ENCODE peak calls at places on chromosomes 3 and 15, in five cellular contexts. E is LoVo; B is stimulated activated CD8-positive, alpha-beta memory T cell treated with anti-CD3 and anti-CD28 coated beads, Interleukin-7, amount 100 ng/mL, for 24 hours; K is CD8-positive, alpha-beta T cell; R is amygdala. F is an unnamed sample.
A peak's percentile ranks its signal among the peaks of the same experiment; 100 is the strongest.

GRCh38 chr3:140180603-140181002 is 245.6 kb downstream of the CLSTN2 start:
- DNase-seq in R (no peak), K (no peak), E (no peak), B (no peak), F (no peak)

GRCh38 chr15:25838191-25838870 is 24.8 kb downstream of the ATP10A start:
- DNase-seq in B (no peak), E (no peak), K (no peak), R (no peak), F (no peak)

GRCh38 chr3:187013080-187013838 is 82.9 kb downstream of the ST6GAL1 start:
- DNase-seq in K (no peak), B (no peak), E (no peak), R (no peak), F (no peak)

GRCh38 chr3:108305484-108306172 is 9.3 kb downstream of the HHLA2 start:
- DNase-seq in R (no peak), E (peak; percentile 56), B (no peak), K (no peak), F (no peak)

GRCh38 chr3:127484601-127485388 is 105.7 kb downstream of the TPRA1 start:
- DNase-seq in R (no peak), K (no peak), E (no peak), B (no peak), F (no peak)

GRCh38 chr15:80614711-80615360 is 80.3 kb upstream of the ABHD17C start:
- DNase-seq in K (no peak), B (no peak), R (no peak), E (no peak), F (no peak)

GRCh38 chr3:40975711-40976121 is 223.6 kb upstream of the CTNNB1 start:
- DNase-seq in E (no peak), K (no peak), B (no peak), R (no peak), F (no peak)

GRCh38 chr3:64693031-64693430 is 5.2 kb upstream of the ADAMTS9 start:
- DNase-seq in E (no peak), R (no peak), B (no peak), K (no peak), F (no peak)

GRCh38 chr15:44782516-44782915 is 46.2 kb downstream of the TRIM69 start:
- DNase-seq in K (no peak), R (no peak), B (no peak), E (no peak), F (no peak)

GRCh38 chr15:58793862-58794261 is 22.8 kb downstream of the MINDY2 start:
- DNase-seq in K (no peak), B (no peak), E (no peak), R (no peak), F (no peak)

GRCh38 chr15:22949074-22949547 is 31.1 kb downstream of the CYFIP1 start:
- DNase-seq in R (no peak), B (no peak), K (no peak), E (no peak), F (no peak)

GRCh38 chr15:38895326-38896282 is 331.0 kb upstream of the RASGRP1 start:
- DNase-seq in R (no peak), B (no peak), K (no peak), E (peak; percentile 39), F (no peak)

GRCh38 chr3:52534281-52535183 is 875 bp upstream of the NT5DC2 start:
- DNase-seq in K (no peak), B (no peak), E (no peak), R (no peak), F (no peak)

GRCh38 chr3:148643389-148643840 is 54.3 kb upstream of the AGTR1 start:
- DNase-seq in K (no peak), B (no peak), R (no peak), E (no peak), F (no peak)

GRCh38 chr15:74238984-74239645 is 3.0 kb downstream of the CCDC33 start:
- DNase-seq in R (no peak), E (no peak), K (no peak), B (no peak), F (no peak)

GRCh38 chr3:18035641-18036466 is 293.4 kb upstream of the TBC1D5 start:
- DNase-seq in B (no peak), E (no peak), R (no peak), K (no peak), F (no peak)

GRCh38 chr3:115146032-115146417 is 1.1 kb downstream of the ZBTB20 start:
- DNase-seq in K (peak; percentile 38), R (no peak), B (peak; percentile 1), E (peak; percentile 56), F (peak; percentile 16)

GRCh38 chr3:16543242-16543864 is 29.9 kb upstream of the RFTN1 start:
- DNase-seq in E (no peak), B (no peak), K (no peak), R (no peak), F (no peak)

GRCh38 chr3:48970568-48970967 is 19.5 kb upstream of the P4HTM start:
- DNase-seq in B (no peak), K (no peak), E (no peak), R (no peak), F (no peak)

GRCh38 chr3:131174752-131175151 is 148.1 kb downstream of the NEK11 start:
- DNase-seq in R (no peak), E (no peak), K (no peak), B (no peak), F (no peak)

GRCh38 chr3:148735597-148735996 is 37.9 kb downstream of the AGTR1 start:
- DNase-seq in B (no peak), K (no peak), R (no peak), E (no peak), F (no peak)

GRCh38 chr3:63753567-63753966 is 65.5 kb upstream of the C3orf49 start:
- DNase-seq in E (peak; percentile 50), B (no peak), K (no peak), R (no peak), F (no peak)

GRCh38 chr15:48040166-48040817 is 80.5 kb upstream of the SLC24A5 start:
- DNase-seq in R (no peak), E (no peak), K (no peak), B (no peak), F (no peak)

GRCh38 chr3:142165194-142165593 is 15.8 kb upstream of the TFDP2 start:
- DNase-seq in B (no peak), R (no peak), E (no peak), K (no peak), F (no peak)

GRCh38 chr3:192835818-192836468 is 81.7 kb downstream of the MB21D2 start:
- DNase-seq in R (no peak), K (no peak), B (no peak), E (no peak), F (no peak)

GRCh38 chr3:139835830-139836655 is 98.9 kb upstream of the CLSTN2 start:
- DNase-seq in B (no peak), K (no peak), R (no peak), E (no peak), F (no peak)

GRCh38 chr15:38354321-38354929 is 99.5 kb upstream of the FAM98B start:
- DNase-seq in B (peak; percentile 5), R (no peak), K (peak; percentile 51), E (peak; percentile 60), F (peak; percentile 41)

GRCh38 chr3:146817705-146818104 is 212.6 kb upstream of the PLSCR5 start:
- DNase-seq in E (no peak), R (no peak), K (no peak), B (no peak), F (no peak)

GRCh38 chr15:43439268-43439667 is 53.7 kb downstream of the TP53BP1 start:
- DNase-seq in B (no peak), K (no peak), E (no peak), R (no peak), F (no peak)

GRCh38 chr15:31554261-31554660 is 227.6 kb downstream of the KLF13 start:
- DNase-seq in E (no peak), K (no peak), R (no peak), B (no peak), F (no peak)

GRCh38 chr15:99509686-99510461 is 55.9 kb upstream of the MEF2A start:
- DNase-seq in R (no peak), E (no peak), B (no peak), K (no peak), F (no peak)

GRCh38 chr3:45776611-45777010 is 19.7 kb downstream of the SLC6A20 start:
- DNase-seq in B (no peak), K (no peak), R (no peak), E (no peak), F (no peak)

GRCh38 chr3:73784647-73785420 is 160.1 kb upstream of the PDZRN3 start:
- DNase-seq in K (no peak), E (no peak), R (no peak), B (no peak), F (no peak)

GRCh38 chr3:109927161-109927560 is 589.8 kb upstream of the DPPA4 start:
- DNase-seq in B (no peak), R (no peak), K (no peak), E (peak; percentile 51), F (no peak)

GRCh38 chr3:138638641-138639040 is 30.1 kb downstream of the FAIM start:
- DNase-seq in K (no peak), B (no peak), E (no peak), R (no peak), F (no peak)

GRCh38 chr3:134462236-134463059 is 23.3 kb downstream of the ANAPC13 start:
- DNase-seq in E (no peak), R (no peak), K (no peak), B (no peak), F (no peak)

GRCh38 chr15:70242962-70243685 is 145.4 kb upstream of the TLE3 start:
- DNase-seq in K (no peak), B (no peak), E (no peak), R (no peak), F (no peak)

GRCh38 chr15:38611228-38611627 is 46.6 kb upstream of the RASGRP1 start:
- DNase-seq in E (no peak), R (no peak), K (peak; percentile 8), B (peak; percentile 15), F (no peak)

F was measured in T-helper 9 cell.